ENCODE peak calls at places on chromosomes 3 and 15, in four cellular contexts. W is NB4, P is transverse colon, F is esophagus muscularis mucosa. N is an unnamed sample.

GRCh38 chr3:10883478-10884234 is 67.6 kb downstream of the SLC6A11 start:
- DNase-seq in F (no peak), P (no peak), W (peak; percentile 45), N (no peak)

GRCh38 chr3:186213946-186214345 is 105.1 kb upstream of the ETV5 start:
- DNase-seq in F (no peak), P (no peak), W (no peak), N (no peak)

GRCh38 chr3:42403737-42404136 is 6.7 kb downstream of the LYZL4 start:
- DNase-seq in F (no peak), W (no peak), P (no peak), N (no peak)

GRCh38 chr3:136979684-136980083 is 21.9 kb downstream of the IL20RB start:
- DNase-seq in W (no peak), P (no peak), F (peak; percentile 85), N (no peak)

GRCh38 chr3:66822059-66823009 is 175.8 kb upstream of the KBTBD8 start:
- DNase-seq in P (peak; percentile 76), W (peak; percentile 59), F (no peak), N (peak; percentile 87)

GRCh38 chr3:18082551-18083272 is 340.3 kb upstream of the TBC1D5 start:
- DNase-seq in W (no peak), P (no peak), F (no peak), N (no peak)

GRCh38 chr3:67863869-67864268 is 209.5 kb upstream of the SUCLG2 start:
- DNase-seq in F (no peak), P (no peak), W (peak; percentile 24), N (no peak)

GRCh38 chr3:159804726-159805410 is 183.8 kb upstream of the IL12A start:
- DNase-seq in F (peak; percentile 92), W (peak; percentile 62), P (peak; percentile 73), N (no peak)

GRCh38 chr3:132382688-132383194 is 34.6 kb upstream of the DNAJC13 start:
- DNase-seq in W (no peak), P (no peak), F (no peak), N (no peak)

GRCh38 chr3:169510378-169510777 is 153.1 kb downstream of the MECOM start:
- DNase-seq in F (no peak), P (no peak), W (no peak), N (no peak)

GRCh38 chr15:63019539-63020109 is 22.9 kb upstream of the TPM1 start:
- DNase-seq in P (no peak), F (no peak), W (no peak), N (no peak)

GRCh38 chr15:43974852-43975251 is 148.1 kb downstream of the WDR76 start:
- DNase-seq in W (no peak), F (no peak), P (no peak), N (no peak)

GRCh38 chr15:93076875-93077274 is 12.1 kb downstream of the RGMA start:
- DNase-seq in P (no peak), W (no peak), F (no peak), N (no peak)

GRCh38 chr3:140568842-140569520 is 108.9 kb upstream of the TRIM42 start:
- DNase-seq in F (no peak), W (no peak), P (no peak), N (no peak)

GRCh38 chr15:65410036-65410435 is 12.7 kb downstream of the IGDCC4 start:
- DNase-seq in F (no peak), P (no peak), W (no peak), N (no peak)

GRCh38 chr15:70241561-70242320 is 144.0 kb upstream of the TLE3 start:
- DNase-seq in F (no peak), W (peak; percentile 73), P (peak; percentile 3), N (no peak)

GRCh38 chr15:66593219-66593780 is 27.5 kb upstream of the LCTL start:
- DNase-seq in P (no peak), W (no peak), F (no peak), N (no peak)

GRCh38 chr3:18208856-18209255 is 216.3 kb downstream of the SATB1 start:
- DNase-seq in F (no peak), W (peak; percentile 89), P (no peak), N (no peak)

GRCh38 chr15:57747206-57747605 is 40.7 kb downstream of the POLR2M start:
- DNase-seq in F (no peak), W (peak; percentile 2), P (peak; percentile 14), N (no peak)

GRCh38 chr3:26562324-26562723 is 60.2 kb upstream of the LRRC3B start:
- DNase-seq in P (no peak), F (no peak), W (no peak), N (no peak)

GRCh38 chr15:74423443-74424257 is 10.1 kb downstream of the SEMA7A start:
- DNase-seq in P (no peak), F (no peak), W (no peak), N (no peak)
- TF ChIP-seq POLR2A in P (no peak), F (no peak), W (no peak), N (no peak)

DNA sequence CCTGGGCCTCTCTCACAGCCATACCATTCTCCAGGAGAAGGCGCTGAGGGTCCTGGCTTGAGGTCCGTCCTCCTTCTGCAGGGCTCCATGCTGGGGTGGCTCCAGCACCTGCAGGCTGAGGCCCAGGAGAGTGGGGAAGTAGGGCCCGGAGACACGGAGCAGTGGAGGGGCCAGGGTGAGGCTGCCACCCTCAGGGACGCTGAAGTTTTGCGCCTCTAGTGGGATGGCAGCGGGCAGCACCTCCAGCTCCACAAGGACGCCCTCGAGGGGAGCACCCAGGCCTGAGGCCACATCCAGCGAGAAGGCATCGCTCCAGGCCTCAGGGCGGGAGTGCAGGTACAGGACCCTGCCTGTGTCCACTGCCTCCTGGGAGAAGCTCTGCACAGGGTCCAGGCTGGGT is 27.5 kb downstream of the CSPG4 start:
- DNase-seq in F (no peak), W (no peak), P (no peak), N (no peak)
- TF ChIP-seq CTCF in F (no peak), W (peak; percentile 15), P (no peak), N (no peak)

GRCh38 chr3:50358927-50359759 is at the start of gene TMEM115:
- DNase-seq in P (peak; percentile 97), W (peak; percentile 98), F (peak; percentile 99), N (peak; percentile 98)
- TF ChIP-seq POLR2A in P (peak; percentile 82), W (peak; percentile 50), F (peak; percentile 66), N (peak; percentile 64)

GRCh38 chr3:20890124-20890523 is 704.1 kb upstream of the SGO1 start:
- DNase-seq in F (no peak), P (no peak), W (no peak), N (no peak)
- TF ChIP-seq CTCF in F (no peak), P (no peak), W (no peak), N (no peak)

DNA sequence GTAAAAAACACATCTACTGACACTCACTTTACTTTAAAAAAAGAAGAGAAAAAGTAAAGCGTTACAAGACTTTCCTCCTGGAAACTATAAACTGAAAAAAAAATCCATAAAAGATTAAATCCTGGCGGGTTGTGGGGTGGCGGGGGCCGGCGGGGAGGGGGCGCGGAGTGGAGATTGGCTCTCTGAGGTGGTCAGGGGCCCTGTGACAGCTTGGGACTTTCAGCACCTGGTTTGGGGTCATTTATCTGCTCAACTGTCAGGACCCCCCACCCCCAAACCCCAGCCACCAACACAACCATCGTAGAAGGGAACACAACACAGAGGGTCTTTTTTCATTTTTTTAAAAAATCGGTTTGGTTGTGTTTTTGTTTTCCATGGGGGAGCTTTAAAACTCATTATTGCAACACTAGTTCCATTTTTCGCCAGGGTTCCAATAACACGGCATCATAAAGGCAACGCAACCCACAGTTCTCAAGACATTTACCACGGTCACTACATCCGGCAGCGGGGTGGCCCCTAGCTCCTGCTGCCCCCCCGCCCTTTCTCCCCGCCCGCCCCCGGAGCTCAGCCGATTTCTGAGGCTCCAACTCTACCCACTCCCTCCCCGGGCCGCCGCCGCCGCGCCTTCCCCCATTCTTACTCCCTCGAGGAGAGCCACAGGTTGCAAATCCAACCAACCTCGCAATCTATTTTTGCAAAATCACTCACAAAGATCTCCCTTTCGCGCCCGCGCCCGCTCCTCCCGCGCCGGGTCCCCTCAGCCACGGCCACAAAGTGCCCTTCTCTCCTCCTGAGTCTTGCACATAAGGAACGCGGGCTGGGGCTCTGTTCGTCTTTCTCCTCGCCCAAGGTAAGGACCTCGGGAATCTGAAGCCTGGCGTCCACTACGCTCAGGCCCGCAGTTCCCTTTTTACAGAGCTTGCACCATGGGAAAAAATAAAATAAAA is 1.8 kb downstream of the BCL6 start:
- DNase-seq in W (peak; percentile 39), P (peak; percentile 66), F (peak; percentile 95), N (peak; percentile 74)
- TF ChIP-seq POLR2A in W (no peak), P (peak; percentile 62), F (peak; percentile 31), N (no peak)

GRCh38 chr3:53243785-53244184 is 12.0 kb downstream of the TKT start:
- DNase-seq in W (no peak), P (no peak), F (no peak), N (no peak)
- TF ChIP-seq CTCF in W (no peak), P (no peak), F (no peak), N (no peak)

DNA sequence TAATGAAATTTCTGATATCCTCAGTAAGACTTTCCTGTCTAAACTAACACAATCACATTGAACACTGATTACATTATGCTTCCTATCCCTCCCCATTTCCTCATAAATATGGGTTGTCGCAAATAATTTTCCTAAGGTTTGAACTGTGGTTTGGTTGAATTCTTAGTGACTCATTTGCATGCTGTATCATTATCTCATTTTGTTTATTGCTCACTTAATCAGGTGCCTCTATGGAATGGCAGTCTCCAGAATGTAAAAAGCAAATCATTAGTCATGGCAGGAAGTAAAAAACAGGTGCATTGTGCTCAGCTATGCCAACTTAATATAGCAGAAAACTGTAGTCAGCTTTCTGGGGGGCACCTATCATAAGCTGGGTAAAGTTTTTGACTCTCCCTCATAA is 216.0 kb upstream of the ZBTB20 start:
- DNase-seq in W (no peak), P (no peak), F (no peak), N (no peak)
- TF ChIP-seq POLR2A in W (no peak), P (no peak), F (no peak), N (no peak)